ENCODE peak calls at places on chromosomes 12 and 14, in six cellular contexts. One of them, this sample, is unnamed. For H3K79me2 and H4K20me1, the result is how much of the 10 kb centered on the place peaks cover.

GRCh38 chr12:116710367-116710766 is 27.5 kb downstream of the SPRING1 start:
- DNase-seq in H9: no peak
- DNase-seq in astrocyte: no peak
- DNase-seq in PC-3: no peak
- DNase-seq in fibroblast of lung: no peak
- DNase-seq in neural progenitor cell: no peak
- DNase-seq in this sample: no peak

GRCh38 chr14:101187017-101187815 is 283.7 kb upstream of the RTL1 start:
- DNase-seq in H9: no peak
- DNase-seq in astrocyte: no peak
- DNase-seq in PC-3: no peak
- DNase-seq in fibroblast of lung: no peak
- DNase-seq in neural progenitor cell: peak
- DNase-seq in this sample: no peak

GRCh38 chr14:53670701-53671100 is 285.9 kb downstream of the BMP4 start:
- DNase-seq in H9: no peak
- DNase-seq in astrocyte: peak
- DNase-seq in PC-3: peak
- DNase-seq in fibroblast of lung: peak
- DNase-seq in neural progenitor cell: no peak
- DNase-seq in this sample: peak

GRCh38 chr14:96920820-96921219 is 123.6 kb downstream of the VRK1 start:
- DNase-seq in H9: no peak
- DNase-seq in astrocyte: no peak
- DNase-seq in PC-3: no peak
- DNase-seq in fibroblast of lung: no peak
- DNase-seq in neural progenitor cell: no peak
- DNase-seq in this sample: no peak

GRCh38 chr12:117685115-117685926 is 283.5 kb downstream of the KSR2 start:
- DNase-seq in H9: peak
- DNase-seq in astrocyte: peak
- DNase-seq in PC-3: peak
- DNase-seq in fibroblast of lung: no peak
- DNase-seq in neural progenitor cell: peak
- DNase-seq in this sample: no peak

GRCh38 chr12:11014234-11014633 is 8.2 kb downstream of the TAS2R19 start:
- DNase-seq in H9: no peak
- DNase-seq in astrocyte: peak
- DNase-seq in PC-3: no peak
- DNase-seq in fibroblast of lung: peak
- DNase-seq in neural progenitor cell: no peak
- DNase-seq in this sample: no peak

GRCh38 chr12:495466-495865 is 35.7 kb downstream of the B4GALNT3 start:
- DNase-seq in H9: peak
- DNase-seq in astrocyte: no peak
- DNase-seq in PC-3: no peak
- DNase-seq in fibroblast of lung: no peak
- DNase-seq in neural progenitor cell: no peak
- DNase-seq in this sample: no peak

GRCh38 chr12:109477963-109478315 is 505 bp downstream of the UBE3B start:
- DNase-seq in H9: no peak
- DNase-seq in astrocyte: no peak
- DNase-seq in PC-3: no peak
- DNase-seq in fibroblast of lung: no peak
- DNase-seq in neural progenitor cell: no peak
- DNase-seq in this sample: no peak

GRCh38 chr12:49332891-49333371 is 4.1 kb downstream of the C1QL4 start:
- DNase-seq in H9: no peak
- DNase-seq in astrocyte: no peak
- DNase-seq in PC-3: no peak
- DNase-seq in fibroblast of lung: no peak
- DNase-seq in neural progenitor cell: no peak
- DNase-seq in this sample: no peak

GRCh38 chr12:80412343-80412953 is 31.6 kb upstream of the PTPRQ start:
- DNase-seq in H9: no peak
- DNase-seq in astrocyte: peak
- DNase-seq in PC-3: peak
- DNase-seq in fibroblast of lung: peak
- DNase-seq in neural progenitor cell: peak
- DNase-seq in this sample: no peak

GRCh38 chr12:52310622-52311281 is 10.4 kb downstream of the KRT83 start:
- DNase-seq in H9: no peak
- DNase-seq in astrocyte: no peak
- DNase-seq in PC-3: no peak
- DNase-seq in fibroblast of lung: no peak
- DNase-seq in neural progenitor cell: no peak
- DNase-seq in this sample: no peak

GRCh38 chr14:56161658-56162057 is 43.4 kb downstream of the PELI2 start:
- DNase-seq in H9: no peak
- DNase-seq in astrocyte: no peak
- DNase-seq in PC-3: no peak
- DNase-seq in fibroblast of lung: no peak
- DNase-seq in neural progenitor cell: no peak
- DNase-seq in this sample: no peak

GRCh38 chr12:2347137-2347843 is 294.5 kb downstream of the CACNA1C start:
- DNase-seq in H9: no peak
- DNase-seq in astrocyte: no peak
- DNase-seq in PC-3: no peak
- DNase-seq in fibroblast of lung: no peak
- DNase-seq in neural progenitor cell: no peak
- DNase-seq in this sample: no peak

GRCh38 chr14:51576899-51577298 is 74.8 kb upstream of the FRMD6 start:
- DNase-seq in H9: no peak
- DNase-seq in astrocyte: peak
- DNase-seq in PC-3: no peak
- DNase-seq in fibroblast of lung: peak
- DNase-seq in neural progenitor cell: no peak
- DNase-seq in this sample: no peak

GRCh38 chr12:109385339-109386078 is 37.8 kb downstream of the MYO1H start:
- DNase-seq in H9: no peak
- DNase-seq in astrocyte: peak
- DNase-seq in PC-3: peak
- DNase-seq in fibroblast of lung: peak
- DNase-seq in neural progenitor cell: peak
- DNase-seq in this sample: peak

GRCh38 chr14:101449114-101449513 is 112.2 kb upstream of the DIO3 start:
- DNase-seq in H9: no peak
- DNase-seq in astrocyte: no peak
- DNase-seq in PC-3: no peak
- DNase-seq in fibroblast of lung: no peak
- DNase-seq in neural progenitor cell: no peak
- DNase-seq in this sample: no peak

GRCh38 chr12:25829192-25829591 is 129.3 kb upstream of the RASSF8 start:
- DNase-seq in H9: no peak
- DNase-seq in astrocyte: peak
- DNase-seq in PC-3: peak
- DNase-seq in fibroblast of lung: peak
- DNase-seq in neural progenitor cell: no peak
- DNase-seq in this sample: no peak

GRCh38 chr14:68451676-68452387 is 341.0 kb downstream of the ZFP36L1 start:
- DNase-seq in H9: no peak
- DNase-seq in astrocyte: no peak
- DNase-seq in PC-3: no peak
- DNase-seq in fibroblast of lung: peak
- DNase-seq in neural progenitor cell: no peak
- DNase-seq in this sample: no peak

GRCh38 chr14:99198746-99199145 is 73.3 kb downstream of the BCL11B start:
- DNase-seq in H9: no peak
- DNase-seq in astrocyte: no peak
- DNase-seq in PC-3: no peak
- DNase-seq in fibroblast of lung: no peak
- DNase-seq in neural progenitor cell: no peak
- DNase-seq in this sample: no peak

GRCh38 chr14:99194736-99195135 is 77.3 kb downstream of the BCL11B start:
- DNase-seq in H9: no peak
- DNase-seq in astrocyte: no peak
- DNase-seq in PC-3: no peak
- DNase-seq in fibroblast of lung: no peak
- DNase-seq in neural progenitor cell: no peak
- DNase-seq in this sample: no peak

GRCh38 chr14:99194136-99194535 is 77.9 kb downstream of the BCL11B start:
- DNase-seq in H9: no peak
- DNase-seq in astrocyte: no peak
- DNase-seq in PC-3: no peak
- DNase-seq in fibroblast of lung: no peak
- DNase-seq in neural progenitor cell: no peak
- DNase-seq in this sample: no peak

GRCh38 chr14:99195602-99196309 is 76.2 kb downstream of the BCL11B start:
- DNase-seq in H9: no peak
- DNase-seq in astrocyte: peak
- DNase-seq in PC-3: no peak
- DNase-seq in fibroblast of lung: no peak
- DNase-seq in neural progenitor cell: no peak
- DNase-seq in this sample: no peak

DNA sequence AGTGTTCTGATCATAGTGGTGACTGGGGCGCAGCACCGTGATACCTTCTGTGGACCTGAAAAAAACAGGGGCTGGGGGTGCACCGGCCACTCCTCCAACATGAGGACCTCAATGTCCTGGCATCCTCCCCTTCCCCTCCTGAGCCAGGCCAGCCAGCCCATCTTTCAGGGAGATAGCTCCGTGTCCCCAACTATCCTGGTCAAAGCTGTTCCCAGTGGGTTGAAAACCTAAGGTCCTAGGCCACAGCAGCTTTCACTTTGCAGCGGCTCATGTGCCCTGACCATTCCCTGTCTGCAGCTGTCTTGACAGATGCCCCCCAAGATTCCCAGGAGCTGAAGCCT is 75.7 kb downstream of the BCL11B start:
- DNase-seq in H9: no peak
- DNase-seq in astrocyte: no peak
- DNase-seq in PC-3: no peak
- DNase-seq in fibroblast of lung: no peak
- DNase-seq in neural progenitor cell: no peak
- DNase-seq in this sample: no peak
- H3K79me2 ChIP-seq in H9: under half
- H3K79me2 ChIP-seq in astrocyte: under half
- H3K79me2 ChIP-seq in PC-3: under half
- H3K79me2 ChIP-seq in fibroblast of lung: under half
- H3K79me2 ChIP-seq in neural progenitor cell: under half
- H3K79me2 ChIP-seq in this sample: half or more

DNA sequence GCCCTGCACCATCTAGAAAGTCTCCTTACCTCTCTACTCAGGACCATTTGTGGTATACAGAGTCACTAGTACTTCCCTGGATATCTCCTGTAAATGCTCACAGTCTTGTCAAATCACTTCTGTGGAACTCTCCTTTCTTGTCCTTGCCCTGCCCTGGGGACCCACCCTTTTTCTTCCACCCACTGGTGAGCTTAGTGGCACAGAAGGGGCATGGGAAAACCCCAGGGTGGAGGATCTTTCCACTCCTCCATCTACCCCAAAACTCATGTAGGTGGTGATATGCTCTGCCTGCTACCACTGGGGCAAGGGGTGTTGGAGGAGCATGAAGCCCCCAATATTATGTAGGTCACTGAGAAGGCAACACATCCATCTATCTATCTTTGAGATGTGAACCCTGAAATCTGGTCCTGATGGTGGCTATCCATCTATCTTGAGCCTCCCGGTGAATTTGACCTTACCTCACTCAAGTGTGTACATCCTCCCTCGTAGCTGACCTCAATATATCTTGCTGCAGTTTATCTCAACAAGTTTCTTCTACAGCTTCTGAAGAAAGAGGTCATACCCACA is 943 bp downstream of the TESPA1 start:
- DNase-seq in H9: no peak
- DNase-seq in astrocyte: no peak
- DNase-seq in PC-3: no peak
- DNase-seq in fibroblast of lung: no peak
- DNase-seq in neural progenitor cell: no peak
- DNase-seq in this sample: no peak
- H2AFZ ChIP-seq in H9: no peak
- H2AFZ ChIP-seq in astrocyte: no peak
- H2AFZ ChIP-seq in PC-3: no peak
- H2AFZ ChIP-seq in fibroblast of lung: no peak
- H2AFZ ChIP-seq in neural progenitor cell: no peak
- H2AFZ ChIP-seq in this sample: no peak

DNA sequence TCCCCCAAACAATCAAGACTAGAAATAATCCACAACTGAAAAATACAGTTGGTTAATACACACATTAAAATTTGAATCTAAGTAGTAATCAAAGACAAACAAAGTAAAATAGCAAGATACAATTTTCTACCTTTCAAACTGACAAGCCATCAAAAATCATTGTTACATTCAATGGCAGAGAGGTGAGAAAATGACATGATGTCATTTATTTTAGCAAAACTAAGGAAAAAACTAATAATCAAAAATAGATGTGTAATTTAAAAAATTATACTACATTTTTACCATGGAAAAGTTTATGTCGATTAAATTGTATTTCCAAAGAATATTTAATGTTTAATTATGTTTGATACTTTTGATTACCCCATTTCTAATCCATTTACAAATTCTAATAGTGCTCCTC is 59.7 kb downstream of the NOVA1 start:
- DNase-seq in H9: no peak
- DNase-seq in astrocyte: no peak
- DNase-seq in PC-3: no peak
- DNase-seq in fibroblast of lung: no peak
- DNase-seq in neural progenitor cell: no peak
- DNase-seq in this sample: no peak
- H4K20me1 ChIP-seq in H9: under half
- H4K20me1 ChIP-seq in astrocyte: under half
- H4K20me1 ChIP-seq in PC-3: under half
- H4K20me1 ChIP-seq in fibroblast of lung: under half
- H4K20me1 ChIP-seq in neural progenitor cell: under half
- H4K20me1 ChIP-seq in this sample: under half

GRCh38 chr12:12228402-12228801 is 38.4 kb downstream of the LRP6 start:
- DNase-seq in H9: peak
- DNase-seq in astrocyte: no peak
- DNase-seq in PC-3: no peak
- DNase-seq in fibroblast of lung: no peak
- DNase-seq in neural progenitor cell: peak
- DNase-seq in this sample: no peak

GRCh38 chr12:12224240-12224940 is 42.5 kb downstream of the LRP6 start:
- DNase-seq in H9: no peak
- DNase-seq in astrocyte: peak
- DNase-seq in PC-3: no peak
- DNase-seq in fibroblast of lung: peak
- DNase-seq in neural progenitor cell: no peak
- DNase-seq in this sample: no peak

GRCh38 chr12:12230275-12230674 is 36.6 kb downstream of the LRP6 start:
- DNase-seq in H9: no peak
- DNase-seq in astrocyte: no peak
- DNase-seq in PC-3: no peak
- DNase-seq in fibroblast of lung: no peak
- DNase-seq in neural progenitor cell: no peak
- DNase-seq in this sample: no peak

GRCh38 chr12:12229556-12230092 is 37.2 kb downstream of the LRP6 start:
- DNase-seq in H9: no peak
- DNase-seq in astrocyte: no peak
- DNase-seq in PC-3: no peak
- DNase-seq in fibroblast of lung: peak
- DNase-seq in neural progenitor cell: no peak
- DNase-seq in this sample: no peak

DNA sequence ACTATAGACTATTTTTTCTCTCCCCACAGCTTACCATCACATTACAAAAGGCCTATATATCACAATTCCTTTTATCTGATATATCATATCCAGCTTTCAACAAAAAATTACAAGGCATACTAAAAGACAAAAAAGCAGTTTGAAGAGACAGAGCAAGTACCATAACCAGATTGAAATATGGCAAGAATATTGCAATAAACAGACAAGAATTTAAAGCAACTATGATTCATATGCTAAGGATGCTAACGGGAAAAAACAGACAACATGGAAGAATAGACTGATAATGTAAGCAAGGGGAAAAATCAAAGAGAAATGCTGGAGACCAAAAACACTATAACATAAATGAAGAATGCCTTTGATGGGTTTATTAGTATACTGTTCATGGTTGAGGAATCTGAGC is 40.7 kb downstream of the LRP6 start:
- DNase-seq in H9: no peak
- DNase-seq in astrocyte: no peak
- DNase-seq in PC-3: no peak
- DNase-seq in fibroblast of lung: no peak
- DNase-seq in neural progenitor cell: no peak
- DNase-seq in this sample: no peak
- H3K79me2 ChIP-seq in H9: under half
- H3K79me2 ChIP-seq in astrocyte: half or more
- H3K79me2 ChIP-seq in PC-3: half or more
- H3K79me2 ChIP-seq in fibroblast of lung: under half
- H3K79me2 ChIP-seq in neural progenitor cell: half or more
- H3K79me2 ChIP-seq in this sample: under half